ENCODE peak calls at places on chromosomes 11 and 22, in four cellular contexts. U is RWPE2; F is PC-3; B is activated T-helper 9 cell treated with anti-CD3 and anti-CD28 coated beads, Interleukin-2, amount 50 U/mL, for 16 hours. R is an unnamed sample.

GRCh38 chr11:69200331-69201047 is 44.8 kb downstream of the SMIM38 start:
- DNase-seq in U (peak), F (no peak), B (no peak), R (no peak)

GRCh38 chr11:126992065-126992803 is 8.3 kb downstream of the KIRREL3 start:
- DNase-seq in U (no peak), F (peak), B (no peak), R (peak)

GRCh38 chr11:44625759-44626523 is 60.5 kb downstream of the CD82 start:
- DNase-seq in U (no peak), F (no peak), B (no peak), R (no peak)

GRCh38 chr11:114984611-114985163 is 306.4 kb downstream of the NXPE2 start:
- DNase-seq in U (no peak), F (no peak), B (no peak), R (no peak)

GRCh38 chr22:49431559-49431958 is 396.1 kb downstream of the BRD1 start:
- DNase-seq in U (no peak), F (no peak), B (no peak), R (no peak)

GRCh38 chr11:83249972-83250593 is 36.1 kb downstream of the CCDC90B start:
- DNase-seq in U (no peak), F (peak), B (no peak), R (peak)

GRCh38 chr22:22720201-22720723 is 75.8 kb downstream of the GGTLC2 start:
- DNase-seq in U (no peak), F (peak), B (no peak), R (peak)

GRCh38 chr22:36611241-36611976 is 82.4 kb upstream of the EIF3D start:
- DNase-seq in U (no peak), F (no peak), B (no peak), R (no peak)

GRCh38 chr11:85918910-85919794 is 64.0 kb downstream of the CCDC83 start:
- DNase-seq in U (no peak), F (no peak), B (no peak), R (no peak)

GRCh38 chr22:41568811-41569210 is 8.0 kb downstream of the CSDC2 start:
- DNase-seq in U (no peak), F (no peak), B (no peak), R (no peak)

GRCh38 chr11:63490551-63491239 is at the start of gene PLAAT5:
- DNase-seq in U (no peak), F (no peak), B (no peak), R (no peak)

GRCh38 chr11:69053546-69054396 is 5.0 kb downstream of the TPCN2 start:
- DNase-seq in U (peak), F (no peak), B (no peak), R (no peak)

GRCh38 chr11:66586136-66586535 is 6.7 kb downstream of the CCDC87 start:
- DNase-seq in U (no peak), F (no peak), B (no peak), R (no peak)

GRCh38 chr11:127627629-127628462 is 627.3 kb upstream of the KIRREL3 start:
- DNase-seq in U (peak), F (no peak), B (no peak), R (no peak)

GRCh38 chr11:62431171-62431895 is 12.5 kb downstream of the SCGB1A1 start:
- DNase-seq in U (no peak), F (peak), B (no peak), R (no peak)

GRCh38 chr22:16806401-16806800 is 18.8 kb downstream of the XKR3 start:
- DNase-seq in U (no peak), F (no peak), B (no peak), R (no peak)

GRCh38 chr22:50607366-50608020 is 6.9 kb downstream of the MAPK8IP2 start:
- DNase-seq in U (no peak), F (no peak), B (no peak), R (no peak)

GRCh38 chr11:100094121-100094865 is 592.8 kb upstream of the ARHGAP42 start:
- DNase-seq in U (no peak), F (no peak), B (no peak), R (no peak)

GRCh38 chr11:66360406-66361073 is 11.0 kb downstream of the SLC29A2 start:
- DNase-seq in U (no peak), F (no peak), B (no peak), R (no peak)

GRCh38 chr22:22881116-22882032 is 6.2 kb upstream of the IGLL5 start:
- DNase-seq in U (no peak), F (no peak), B (no peak), R (no peak)

GRCh38 chr11:128862913-128863660 is 4.0 kb downstream of the KCNJ1 start:
- DNase-seq in U (no peak), F (peak), B (no peak), R (no peak)

GRCh38 chr11:9219572-9219971 is 45.6 kb downstream of the DENND5A start:
- DNase-seq in U (no peak), F (no peak), B (no peak), R (no peak)

GRCh38 chr11:35183526-35183925 is 44.6 kb downstream of the CD44 start:
- DNase-seq in U (no peak), F (no peak), B (no peak), R (no peak)

GRCh38 chr11:2915473-2915872 is 13.7 kb downstream of the PHLDA2 start:
- DNase-seq in U (no peak), F (no peak), B (no peak), R (no peak)

GRCh38 chr11:46364056-46364455 is 16.8 kb downstream of the DGKZ start:
- DNase-seq in U (no peak), F (peak), B (no peak), R (no peak)

GRCh38 chr11:69524291-69524882 is 42.9 kb downstream of the LINC01488 start:
- DNase-seq in U (no peak), F (peak), B (no peak), R (no peak)

GRCh38 chr22:44330188-44330726 is 17.5 kb upstream of the SHISAL1 start:
- DNase-seq in U (no peak), F (no peak), B (no peak), R (no peak)

GRCh38 chr22:42101186-42101585 is 10.6 kb upstream of the NDUFA6 start:
- DNase-seq in U (no peak), F (no peak), B (no peak), R (no peak)

GRCh38 chr11:1548221-1549070 is 23.6 kb downstream of the DUSP8 start:
- DNase-seq in U (no peak), F (peak), B (no peak), R (peak)

GRCh38 chr11:44138286-44138685 is 42.8 kb downstream of the EXT2 start:
- DNase-seq in U (no peak), F (peak), B (no peak), R (no peak)